ENCODE peak calls at places on chromosomes 3 and 15, in ten cellular contexts. Q is GM12878, G is mesenchymal stem cell, O is GM23248, F is left lung, I is mucosa of descending colon, S is neuronal stem cell, K is transverse colon, V is adrenal gland, T is small intestine. H is an unnamed sample.

GRCh38 chr3:194468086-194468485 is 18.7 kb downstream of the ATP13A3 start:
- DNase-seq in Q (no peak), G (no peak), O (no peak), F (no peak), I (no peak), S (no peak), K (no peak), V (no peak), T (no peak), H (no peak)

GRCh38 chr15:77749236-77749997 is 116.7 kb upstream of the LINGO1 start:
- DNase-seq in Q (no peak), G (no peak), O (no peak), F (peak; percentile 39), I (no peak), S (no peak), K (no peak), V (no peak), T (no peak), H (no peak)

GRCh38 chr3:170727754-170728153 is 141.9 kb upstream of the SLC7A14 start:
- DNase-seq in Q (no peak), G (no peak), O (no peak), F (no peak), I (no peak), S (no peak), K (no peak), V (no peak), T (no peak), H (no peak)

GRCh38 chr3:49357466-49358216 is 512 bp downstream of the GPX1 start:
- DNase-seq in Q (no peak), G (peak; percentile 98), O (peak; percentile 96), F (peak; percentile 87), I (peak; percentile 62), S (peak; percentile 18), K (peak; percentile 58), V (peak; percentile 70), T (peak; percentile 78), H (peak; percentile 29)

GRCh38 chr3:38003817-38004414 is 13.3 kb downstream of the VILL start:
- DNase-seq in Q (no peak), G (no peak), O (no peak), F (no peak), I (peak; percentile 65), S (no peak), K (peak; percentile 68), V (no peak), T (no peak), H (no peak)

GRCh38 chr3:101074518-101074917 is 81.3 kb upstream of the ABI3BP start:
- DNase-seq in Q (no peak), G (no peak), O (no peak), F (no peak), I (no peak), S (no peak), K (no peak), V (no peak), T (peak; percentile 37), H (no peak)

GRCh38 chr3:187922704-187923393 is 177.6 kb upstream of the BCL6 start:
- DNase-seq in Q (no peak), G (peak; percentile 51), O (peak; percentile 47), F (no peak), I (no peak), S (no peak), K (no peak), V (no peak), T (no peak), H (no peak)

GRCh38 chr3:41237907-41238306 is 38.6 kb downstream of the CTNNB1 start:
- DNase-seq in Q (no peak), G (no peak), O (no peak), F (no peak), I (no peak), S (no peak), K (no peak), V (no peak), T (no peak), H (no peak)

GRCh38 chr3:13083898-13084297 is 10.7 kb upstream of the IQSEC1 start:
- DNase-seq in Q (peak; percentile 31), G (no peak), O (no peak), F (peak; percentile 33), I (no peak), S (no peak), K (peak; percentile 60), V (no peak), T (no peak), H (no peak)

GRCh38 chr15:39172380-39173281 is 408.2 kb upstream of the THBS1 start:
- DNase-seq in Q (no peak), G (peak; percentile 80), O (peak; percentile 64), F (no peak), I (peak; percentile 19), S (no peak), K (no peak), V (no peak), T (peak; percentile 6), H (peak; percentile 10)

GRCh38 chr15:90552162-90552928 is 22.6 kb downstream of the CRTC3 start:
- DNase-seq in Q (no peak), G (peak; percentile 92), O (peak; percentile 92), F (no peak), I (no peak), S (no peak), K (no peak), V (no peak), T (no peak), H (no peak)

GRCh38 chr15:63510548-63510940 is 6.2 kb downstream of the USP3 start:
- DNase-seq in Q (no peak), G (no peak), O (no peak), F (no peak), I (no peak), S (no peak), K (no peak), V (no peak), T (no peak), H (no peak)

GRCh38 chr3:23202203-23202920 is 765 bp upstream of the UBE2E2 start:
- DNase-seq in Q (no peak), G (peak; percentile 42), O (peak; percentile 62), F (no peak), I (no peak), S (no peak), K (no peak), V (no peak), T (peak; percentile 20), H (peak; percentile 33)

GRCh38 chr3:20552605-20553275 is 366.7 kb upstream of the SGO1 start:
- DNase-seq in Q (no peak), G (no peak), O (no peak), F (peak; percentile 60), I (no peak), S (no peak), K (no peak), V (no peak), T (no peak), H (no peak)

DNA sequence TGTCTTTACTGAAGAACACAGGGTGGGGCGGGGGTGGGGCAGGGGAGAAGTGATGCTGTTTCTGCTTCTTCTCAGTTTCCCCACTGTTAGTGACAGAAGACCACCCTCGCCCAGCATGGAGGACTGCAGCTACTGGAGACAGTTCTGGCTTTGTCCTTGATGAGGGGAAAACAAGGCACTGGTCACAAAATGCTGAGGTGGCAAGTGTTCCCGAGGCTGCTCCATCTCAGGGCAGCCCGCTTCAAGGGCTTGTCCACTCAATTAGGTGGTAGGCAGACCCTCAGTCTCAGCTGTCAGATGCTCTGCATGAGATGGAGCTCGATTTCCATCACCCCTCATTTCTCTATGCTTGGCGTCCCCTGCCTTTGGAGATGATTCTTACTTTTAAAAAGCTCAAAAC is 33.8 kb upstream of the RYK start:
- DNase-seq in Q (no peak), G (no peak), O (no peak), F (no peak), I (no peak), S (no peak), K (no peak), V (no peak), T (no peak), H (no peak)
- H3K4me3 ChIP-seq in Q (no peak overlapping the region), G (no peak overlapping the region), O (no peak overlapping the region), F (no peak overlapping the region), I (no peak overlapping the region), S (no peak overlapping the region), K (no peak overlapping the region), V (no peak overlapping the region), T (no peak overlapping the region), H (no peak overlapping the region)

GRCh38 chr15:99502661-99503060 is 63.1 kb upstream of the MEF2A start:
- DNase-seq in Q (no peak), G (no peak), O (no peak), F (no peak), I (no peak), S (no peak), K (no peak), V (no peak), T (no peak), H (no peak)
- H3K4me1 ChIP-seq in Q (peaks cover 57% of the 10 kb centered on the region), G (peaks cover 5% of the 10 kb centered on the region), O (peaks cover 7% of the 10 kb centered on the region), F (peaks cover 52% of the 10 kb centered on the region), I (peaks cover 6% of the 10 kb centered on the region), S (no peaks in the 10 kb centered on the region), K (peaks cover 4% of the 10 kb centered on the region), V (peaks cover 11% of the 10 kb centered on the region), T (peaks cover 6% of the 10 kb centered on the region), H (no peaks in the 10 kb centered on the region)

DNA sequence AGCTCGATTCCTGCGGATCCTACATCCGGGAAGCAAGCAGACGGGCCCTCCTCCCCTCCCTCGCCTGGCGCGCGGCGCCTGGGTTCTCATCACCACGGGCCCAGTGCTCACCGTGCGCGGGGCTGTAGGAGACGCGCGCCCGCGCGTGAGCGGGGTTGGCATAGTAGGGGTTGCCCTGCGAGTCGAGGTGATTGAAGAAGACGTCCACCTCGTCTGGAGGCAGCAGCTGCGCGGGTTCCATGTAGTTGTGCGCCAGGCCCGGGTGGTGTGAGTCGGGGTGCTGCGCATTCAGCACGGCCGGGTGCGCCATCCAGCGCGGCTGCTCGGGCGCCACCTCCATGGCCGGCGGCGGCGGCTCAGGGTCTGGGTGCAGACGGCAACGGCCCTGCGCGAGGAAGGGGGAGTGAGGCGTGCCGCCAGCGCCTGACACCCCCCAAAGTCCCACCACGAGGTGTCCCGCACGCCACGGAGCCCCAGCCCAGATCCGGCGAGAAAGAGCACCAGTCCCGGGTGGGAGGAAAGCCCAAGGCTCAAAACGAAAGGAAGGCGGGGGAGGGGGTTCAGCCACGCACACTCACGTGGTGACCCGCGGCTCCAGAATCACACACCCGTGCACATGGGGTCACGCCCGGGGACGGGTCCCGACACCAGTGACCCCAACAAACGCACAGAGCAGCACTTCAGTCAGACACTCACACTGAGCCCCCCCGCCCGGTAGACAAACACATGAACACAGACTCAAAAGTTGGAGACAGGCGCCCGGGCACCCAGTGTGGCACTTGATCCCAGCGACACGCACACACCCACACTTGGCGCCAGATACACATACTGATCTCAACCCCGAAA is 6.1 kb downstream of the GATA2 start:
- DNase-seq in Q (no peak), G (peak; percentile 51), O (peak; percentile 83), F (peak; percentile 79), I (no peak), S (no peak), K (no peak), V (no peak), T (no peak), H (no peak)
- H3K4me3 ChIP-seq in Q (peak overlapping the region; percentile 50), G (peak overlapping the region; percentile 63), O (peak overlapping the region; percentile 90), F (peak overlapping the region; percentile 41), I (no peak overlapping the region), S (peak overlapping the region; percentile 57), K (peak overlapping the region; percentile 32), V (no peak overlapping the region), T (peak overlapping the region; percentile 41), H (peak overlapping the region; percentile 85)

DNA sequence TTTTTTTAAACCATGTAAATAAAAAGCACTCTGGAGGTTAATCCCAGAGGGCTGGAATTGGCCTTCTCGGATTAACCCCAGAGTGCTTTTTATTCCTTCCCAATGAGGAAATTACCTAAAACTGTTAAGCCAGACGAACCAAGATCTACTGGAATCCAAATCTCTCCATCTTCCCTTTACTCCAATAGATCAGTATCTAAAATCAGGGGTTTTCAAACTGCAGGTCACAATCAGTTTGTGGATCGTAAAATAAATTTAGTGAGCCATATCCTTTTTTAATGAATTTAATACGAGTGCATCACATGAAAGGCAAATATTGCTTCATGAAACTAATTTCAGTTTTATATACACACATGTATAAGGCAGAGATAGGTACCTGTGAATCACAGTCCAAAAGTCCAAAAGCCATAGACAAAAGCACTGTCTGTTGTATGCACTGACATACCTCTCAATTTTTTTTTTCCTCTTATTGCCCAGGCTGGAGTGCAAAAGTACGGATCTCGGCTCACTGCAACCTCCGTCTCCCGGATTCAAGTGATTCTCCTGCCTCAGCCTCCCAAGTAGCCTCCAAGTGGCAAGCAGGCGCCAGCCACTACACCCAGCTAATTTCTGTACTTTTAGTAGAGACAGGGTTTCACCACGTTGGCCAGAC is 61.3 kb downstream of the TBL1XR1 start:
- DNase-seq in Q (no peak), G (no peak), O (no peak), F (no peak), I (peak; percentile 53), S (no peak), K (peak; percentile 40), V (no peak), T (peak; percentile 95), H (no peak)
- H3K4me1 ChIP-seq in Q (peaks cover 3% of the 10 kb centered on the region), G (no peaks in the 10 kb centered on the region), O (no peaks in the 10 kb centered on the region), F (peaks cover 38% of the 10 kb centered on the region), I (peaks cover 13% of the 10 kb centered on the region), S (peaks cover 2% of the 10 kb centered on the region), K (peaks cover 21% of the 10 kb centered on the region), V (peaks cover 27% of the 10 kb centered on the region), T (peaks cover 29% of the 10 kb centered on the region), H (no peaks in the 10 kb centered on the region)